ENCODE peak calls at places on chromosomes 12 and 14, in eight cellular contexts. One of them, this sample, is unnamed.

GRCh38 chr12:104655059-104655609 is 198.4 kb downstream of the CHST11 start:
- DNase-seq in stomach: no peak
- DNase-seq in endothelial cell of umbilical vein: no peak
- DNase-seq in right atrium auricular region: no peak
- DNase-seq in H1: no peak
- DNase-seq in A673: no peak
- DNase-seq in lung: no peak
- DNase-seq in ovary: no peak
- DNase-seq in this sample: no peak

GRCh38 chr12:55728185-55728931 is 451 bp downstream of the CD63 start:
- DNase-seq in stomach: peak; percentile 77
- DNase-seq in endothelial cell of umbilical vein: peak; percentile 61
- DNase-seq in right atrium auricular region: no peak
- DNase-seq in H1: no peak
- DNase-seq in A673: peak; percentile 55
- DNase-seq in lung: peak; percentile 83
- DNase-seq in ovary: peak; percentile 90
- DNase-seq in this sample: no peak

GRCh38 chr12:5689773-5690172 is 255.3 kb downstream of the ANO2 start:
- DNase-seq in stomach: no peak
- DNase-seq in endothelial cell of umbilical vein: no peak
- DNase-seq in right atrium auricular region: no peak
- DNase-seq in H1: no peak
- DNase-seq in A673: no peak
- DNase-seq in lung: no peak
- DNase-seq in ovary: no peak
- DNase-seq in this sample: no peak

GRCh38 chr12:52370906-52371608 is 3.8 kb upstream of the KRT85 start:
- DNase-seq in stomach: no peak
- DNase-seq in endothelial cell of umbilical vein: peak; percentile 23
- DNase-seq in right atrium auricular region: peak; percentile 84
- DNase-seq in H1: no peak
- DNase-seq in A673: no peak
- DNase-seq in lung: no peak
- DNase-seq in ovary: peak; percentile 27
- DNase-seq in this sample: peak; percentile 11

GRCh38 chr12:29782821-29783772 is 645 bp downstream of the TMTC1 start:
- DNase-seq in stomach: peak; percentile 28
- DNase-seq in endothelial cell of umbilical vein: peak; percentile 49
- DNase-seq in right atrium auricular region: peak; percentile 65
- DNase-seq in H1: peak; percentile 78
- DNase-seq in A673: peak; percentile 25
- DNase-seq in lung: peak; percentile 30
- DNase-seq in ovary: peak; percentile 64
- DNase-seq in this sample: no peak

GRCh38 chr12:128019996-128020544 is 246.9 kb upstream of the TMEM132C start:
- DNase-seq in stomach: no peak
- DNase-seq in endothelial cell of umbilical vein: no peak
- DNase-seq in right atrium auricular region: no peak
- DNase-seq in H1: no peak
- DNase-seq in A673: no peak
- DNase-seq in lung: no peak
- DNase-seq in ovary: no peak
- DNase-seq in this sample: no peak

GRCh38 chr12:128695697-128696096 is 128.1 kb downstream of the SLC15A4 start:
- DNase-seq in stomach: no peak
- DNase-seq in endothelial cell of umbilical vein: no peak
- DNase-seq in right atrium auricular region: no peak
- DNase-seq in H1: no peak
- DNase-seq in A673: no peak
- DNase-seq in lung: no peak
- DNase-seq in ovary: no peak
- DNase-seq in this sample: no peak

GRCh38 chr12:128258866-128259555 is 8.0 kb upstream of the TMEM132C start:
- DNase-seq in stomach: no peak
- DNase-seq in endothelial cell of umbilical vein: no peak
- DNase-seq in right atrium auricular region: no peak
- DNase-seq in H1: no peak
- DNase-seq in A673: no peak
- DNase-seq in lung: no peak
- DNase-seq in ovary: no peak
- DNase-seq in this sample: no peak

GRCh38 chr14:59632381-59632780 is 55.8 kb upstream of the CCDC175 start:
- DNase-seq in stomach: peak; percentile 34
- DNase-seq in endothelial cell of umbilical vein: peak; percentile 24
- DNase-seq in right atrium auricular region: no peak
- DNase-seq in H1: peak; percentile 54
- DNase-seq in A673: peak; percentile 58
- DNase-seq in lung: no peak
- DNase-seq in ovary: no peak
- DNase-seq in this sample: no peak

GRCh38 chr12:92334552-92334951 is 188.9 kb upstream of the BTG1 start:
- DNase-seq in stomach: no peak
- DNase-seq in endothelial cell of umbilical vein: no peak
- DNase-seq in right atrium auricular region: no peak
- DNase-seq in H1: no peak
- DNase-seq in A673: no peak
- DNase-seq in lung: no peak
- DNase-seq in ovary: no peak
- DNase-seq in this sample: no peak

GRCh38 chr14:99605299-99605961 is 1.4 kb upstream of the CCDC85C start:
- DNase-seq in stomach: peak; percentile 74
- DNase-seq in endothelial cell of umbilical vein: peak; percentile 63
- DNase-seq in right atrium auricular region: no peak
- DNase-seq in H1: peak; percentile 71
- DNase-seq in A673: peak; percentile 88
- DNase-seq in lung: peak; percentile 45
- DNase-seq in ovary: peak; percentile 71
- DNase-seq in this sample: no peak

GRCh38 chr12:57096748-57097553 is 8.0 kb downstream of the NAB2 start:
- DNase-seq in stomach: no peak
- DNase-seq in endothelial cell of umbilical vein: no peak
- DNase-seq in right atrium auricular region: no peak
- DNase-seq in H1: no peak
- DNase-seq in A673: no peak
- DNase-seq in lung: no peak
- DNase-seq in ovary: peak; percentile 23
- DNase-seq in this sample: no peak

GRCh38 chr14:23219075-23219474 is 18.7 kb upstream of the RNF212B start:
- DNase-seq in stomach: no peak
- DNase-seq in endothelial cell of umbilical vein: no peak
- DNase-seq in right atrium auricular region: no peak
- DNase-seq in H1: no peak
- DNase-seq in A673: no peak
- DNase-seq in lung: no peak
- DNase-seq in ovary: no peak
- DNase-seq in this sample: no peak

GRCh38 chr12:57614178-57614947 is 3.1 kb downstream of the ARHGEF25 start:
- DNase-seq in stomach: no peak
- DNase-seq in endothelial cell of umbilical vein: no peak
- DNase-seq in right atrium auricular region: no peak
- DNase-seq in H1: peak; percentile 83
- DNase-seq in A673: peak; percentile 69
- DNase-seq in lung: no peak
- DNase-seq in ovary: no peak
- DNase-seq in this sample: no peak

GRCh38 chr12:105522166-105522825 is 191.8 kb downstream of the C12orf75 start:
- DNase-seq in stomach: no peak
- DNase-seq in endothelial cell of umbilical vein: no peak
- DNase-seq in right atrium auricular region: no peak
- DNase-seq in H1: no peak
- DNase-seq in A673: no peak
- DNase-seq in lung: no peak
- DNase-seq in ovary: no peak
- DNase-seq in this sample: peak; percentile 26

GRCh38 chr12:56204275-56204674 is 15.0 kb upstream of the SMARCC2 start:
- DNase-seq in stomach: no peak
- DNase-seq in endothelial cell of umbilical vein: no peak
- DNase-seq in right atrium auricular region: no peak
- DNase-seq in H1: no peak
- DNase-seq in A673: no peak
- DNase-seq in lung: no peak
- DNase-seq in ovary: no peak
- DNase-seq in this sample: no peak

GRCh38 chr12:107929436-107929835 is 154.9 kb downstream of the ASCL4 start:
- DNase-seq in stomach: no peak
- DNase-seq in endothelial cell of umbilical vein: no peak
- DNase-seq in right atrium auricular region: no peak
- DNase-seq in H1: no peak
- DNase-seq in A673: peak; percentile 71
- DNase-seq in lung: no peak
- DNase-seq in ovary: no peak
- DNase-seq in this sample: no peak

GRCh38 chr12:116276433-116277216 is 868 bp downstream of the MED13L start:
- DNase-seq in stomach: peak; percentile 77
- DNase-seq in endothelial cell of umbilical vein: peak; percentile 67
- DNase-seq in right atrium auricular region: peak; percentile 77
- DNase-seq in H1: peak; percentile 66
- DNase-seq in A673: peak; percentile 79
- DNase-seq in lung: peak; percentile 59
- DNase-seq in ovary: peak; percentile 75
- DNase-seq in this sample: no peak
- TF ChIP-seq CTCF in stomach: no peak
- TF ChIP-seq CTCF in endothelial cell of umbilical vein: no peak
- TF ChIP-seq CTCF in right atrium auricular region: no peak
- TF ChIP-seq CTCF in H1: no peak
- TF ChIP-seq CTCF in A673: peak; percentile 6
- TF ChIP-seq CTCF in lung: no peak
- TF ChIP-seq CTCF in ovary: no peak
- TF ChIP-seq CTCF in this sample: peak; percentile 36

DNA sequence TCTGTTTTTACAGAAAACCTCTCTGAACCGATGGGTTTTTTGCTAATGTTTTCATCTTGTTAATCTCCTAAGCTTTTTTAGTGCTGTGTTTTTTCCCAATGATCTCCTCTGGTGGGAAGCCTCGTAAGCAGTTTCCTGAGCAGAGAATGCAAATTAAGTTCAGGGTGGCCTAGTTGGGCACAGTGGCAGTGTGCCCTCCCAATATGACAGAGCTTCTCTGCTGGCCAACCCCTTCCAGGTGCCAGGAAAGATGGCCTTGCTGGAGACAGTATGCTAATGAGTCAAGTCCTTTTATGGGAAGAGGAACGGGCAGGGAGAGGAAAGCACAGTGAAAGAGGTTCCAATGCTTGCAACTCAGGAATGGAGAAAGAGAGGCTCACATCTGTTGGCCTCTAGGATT is 115.8 kb downstream of the GCH1 start:
- DNase-seq in stomach: no peak
- DNase-seq in endothelial cell of umbilical vein: no peak
- DNase-seq in right atrium auricular region: no peak
- DNase-seq in H1: no peak
- DNase-seq in A673: peak; percentile 17
- DNase-seq in lung: no peak
- DNase-seq in ovary: no peak
- DNase-seq in this sample: no peak
- H3K36me3 ChIP-seq in stomach: peaks cover 12% of the 10 kb centered on the region
- H3K36me3 ChIP-seq in endothelial cell of umbilical vein: peaks cover 60% of the 10 kb centered on the region
- H3K36me3 ChIP-seq in right atrium auricular region: peaks cover 80% of the 10 kb centered on the region
- H3K36me3 ChIP-seq in H1: no peaks in the 10 kb centered on the region
- H3K36me3 ChIP-seq in A673: peaks cover 4% of the 10 kb centered on the region
- H3K36me3 ChIP-seq in lung: peaks cover 16% of the 10 kb centered on the region
- H3K36me3 ChIP-seq in ovary: no peaks in the 10 kb centered on the region
- H3K36me3 ChIP-seq in this sample: peaks cover 40% of the 10 kb centered on the region

GRCh38 chr14:63205850-63206249 is 1.6 kb downstream of the RHOJ start:
- DNase-seq in stomach: no peak
- DNase-seq in endothelial cell of umbilical vein: peak; percentile 88
- DNase-seq in right atrium auricular region: no peak
- DNase-seq in H1: no peak
- DNase-seq in A673: peak; percentile 44
- DNase-seq in lung: no peak
- DNase-seq in ovary: no peak
- DNase-seq in this sample: no peak

GRCh38 chr14:63203015-63203414 is 1.2 kb upstream of the RHOJ start:
- DNase-seq in stomach: no peak
- DNase-seq in endothelial cell of umbilical vein: no peak
- DNase-seq in right atrium auricular region: no peak
- DNase-seq in H1: no peak
- DNase-seq in A673: no peak
- DNase-seq in lung: no peak
- DNase-seq in ovary: no peak
- DNase-seq in this sample: no peak

GRCh38 chr14:63205281-63205575 is 985 bp downstream of the RHOJ start:
- DNase-seq in stomach: no peak
- DNase-seq in endothelial cell of umbilical vein: no peak
- DNase-seq in right atrium auricular region: no peak
- DNase-seq in H1: no peak
- DNase-seq in A673: no peak
- DNase-seq in lung: no peak
- DNase-seq in ovary: no peak
- DNase-seq in this sample: no peak

GRCh38 chr14:63204407-63205280 is at the start of gene RHOJ:
- DNase-seq in stomach: no peak
- DNase-seq in endothelial cell of umbilical vein: no peak
- DNase-seq in right atrium auricular region: no peak
- DNase-seq in H1: peak; percentile 61
- DNase-seq in A673: peak; percentile 77
- DNase-seq in lung: no peak
- DNase-seq in ovary: peak; percentile 55
- DNase-seq in this sample: no peak

GRCh38 chr14:63203618-63204406 is 431 bp upstream of the RHOJ start:
- DNase-seq in stomach: peak; percentile 47
- DNase-seq in endothelial cell of umbilical vein: peak; percentile 100
- DNase-seq in right atrium auricular region: peak; percentile 90
- DNase-seq in H1: peak; percentile 50
- DNase-seq in A673: peak; percentile 95
- DNase-seq in lung: peak; percentile 71
- DNase-seq in ovary: peak; percentile 80
- DNase-seq in this sample: peak; percentile 89
- TF ChIP-seq CTCF in stomach: no peak
- TF ChIP-seq CTCF in endothelial cell of umbilical vein: peak; percentile 47
- TF ChIP-seq CTCF in right atrium auricular region: no peak
- TF ChIP-seq CTCF in H1: no peak
- TF ChIP-seq CTCF in A673: peak; percentile 45
- TF ChIP-seq CTCF in lung: no peak
- TF ChIP-seq CTCF in ovary: peak; percentile 35
- TF ChIP-seq CTCF in this sample: peak; percentile 37

GRCh38 chr12:69149262-69149661 is 90.1 kb upstream of the CPSF6 start:
- DNase-seq in stomach: no peak
- DNase-seq in endothelial cell of umbilical vein: no peak
- DNase-seq in right atrium auricular region: no peak
- DNase-seq in H1: no peak
- DNase-seq in A673: no peak
- DNase-seq in lung: no peak
- DNase-seq in ovary: no peak
- DNase-seq in this sample: no peak

GRCh38 chr12:69150083-69150795 is 89.1 kb upstream of the CPSF6 start:
- DNase-seq in stomach: no peak
- DNase-seq in endothelial cell of umbilical vein: no peak
- DNase-seq in right atrium auricular region: no peak
- DNase-seq in H1: no peak
- DNase-seq in A673: no peak
- DNase-seq in lung: no peak
- DNase-seq in ovary: no peak
- DNase-seq in this sample: no peak

GRCh38 chr12:69150796-69151127 is 88.6 kb upstream of the CPSF6 start:
- DNase-seq in stomach: no peak
- DNase-seq in endothelial cell of umbilical vein: no peak
- DNase-seq in right atrium auricular region: no peak
- DNase-seq in H1: no peak
- DNase-seq in A673: no peak
- DNase-seq in lung: no peak
- DNase-seq in ovary: no peak
- DNase-seq in this sample: no peak

GRCh38 chr12:69154585-69155363 is 84.6 kb upstream of the CPSF6 start:
- DNase-seq in stomach: peak; percentile 80
- DNase-seq in endothelial cell of umbilical vein: peak; percentile 49
- DNase-seq in right atrium auricular region: peak; percentile 70
- DNase-seq in H1: peak; percentile 81
- DNase-seq in A673: peak; percentile 72
- DNase-seq in lung: peak; percentile 72
- DNase-seq in ovary: peak; percentile 53
- DNase-seq in this sample: no peak

GRCh38 chr12:69151254-69151751 is 88.1 kb upstream of the CPSF6 start:
- DNase-seq in stomach: no peak
- DNase-seq in endothelial cell of umbilical vein: no peak
- DNase-seq in right atrium auricular region: no peak
- DNase-seq in H1: no peak
- DNase-seq in A673: no peak
- DNase-seq in lung: no peak
- DNase-seq in ovary: no peak
- DNase-seq in this sample: no peak
- H3K36me3 ChIP-seq in stomach: no peaks in the 10 kb centered on the region
- H3K36me3 ChIP-seq in endothelial cell of umbilical vein: no peaks in the 10 kb centered on the region
- H3K36me3 ChIP-seq in right atrium auricular region: no peaks in the 10 kb centered on the region
- H3K36me3 ChIP-seq in H1: no peaks in the 10 kb centered on the region
- H3K36me3 ChIP-seq in A673: no peaks in the 10 kb centered on the region
- H3K36me3 ChIP-seq in lung: no peaks in the 10 kb centered on the region
- H3K36me3 ChIP-seq in ovary: no peaks in the 10 kb centered on the region
- H3K36me3 ChIP-seq in this sample: no peaks in the 10 kb centered on the region